ENCODE peak calls at places on chromosomes 4 and X, in four cellular contexts. One of them, this sample, is unnamed.

GRCh38 chrX:136689441-136689840 is 41.5 kb downstream of the CD40LG start:
- DNase-seq in transverse colon: no peak
- DNase-seq in stomach: no peak
- DNase-seq in HCT116: no peak
- DNase-seq in this sample: no peak

GRCh38 chr4:152257601-152258066 is 278.3 kb downstream of the FBXW7 start:
- DNase-seq in HCT116: no peak
- DNase-seq in stomach: no peak
- DNase-seq in transverse colon: no peak
- DNase-seq in this sample: no peak

GRCh38 chrX:43345166-43345565 is 310.9 kb upstream of the MAOA start:
- DNase-seq in stomach: no peak
- DNase-seq in HCT116: no peak
- DNase-seq in transverse colon: no peak
- DNase-seq in this sample: no peak

GRCh38 chr4:16443504-16444088 is 217.3 kb upstream of the TAPT1 start:
- DNase-seq in HCT116: peak; percentile 12
- DNase-seq in stomach: no peak
- DNase-seq in transverse colon: no peak
- DNase-seq in this sample: no peak

GRCh38 chr4:182010876-182011275 is 232.3 kb upstream of the TENM3 start:
- DNase-seq in stomach: no peak
- DNase-seq in HCT116: no peak
- DNase-seq in transverse colon: no peak
- DNase-seq in this sample: no peak

GRCh38 chr4:157304769-157305168 is 84.2 kb downstream of the GRIA2 start:
- DNase-seq in HCT116: no peak
- DNase-seq in transverse colon: no peak
- DNase-seq in stomach: no peak
- DNase-seq in this sample: no peak

GRCh38 chr4:185846550-185847210 is 34.7 kb upstream of the SORBS2 start:
- DNase-seq in transverse colon: no peak
- DNase-seq in stomach: no peak
- DNase-seq in HCT116: no peak
- DNase-seq in this sample: no peak

GRCh38 chr4:173436149-173436579 is 37.2 kb upstream of the SCRG1 start:
- DNase-seq in transverse colon: no peak
- DNase-seq in stomach: no peak
- DNase-seq in HCT116: no peak
- DNase-seq in this sample: no peak

GRCh38 chr4:62457356-62457755 is 1257.2 kb downstream of the ADGRL3 start:
- DNase-seq in transverse colon: no peak
- DNase-seq in stomach: no peak
- DNase-seq in HCT116: no peak
- DNase-seq in this sample: no peak

GRCh38 chrX:71178908-71179307 is 34.3 kb downstream of the NLGN3 start:
- DNase-seq in stomach: peak; percentile 65
- DNase-seq in transverse colon: peak; percentile 56
- DNase-seq in HCT116: peak; percentile 39
- DNase-seq in this sample: no peak

GRCh38 chr4:151690884-151691283 is 69.9 kb downstream of the GATB start:
- DNase-seq in stomach: no peak
- DNase-seq in HCT116: no peak
- DNase-seq in transverse colon: no peak
- DNase-seq in this sample: no peak

GRCh38 chr4:18524667-18525066 is 503.1 kb upstream of the LCORL start:
- DNase-seq in HCT116: no peak
- DNase-seq in stomach: peak; percentile 52
- DNase-seq in transverse colon: no peak
- DNase-seq in this sample: no peak

GRCh38 chr4:140080883-140081282 is 73.1 kb downstream of the MAML3 start:
- DNase-seq in transverse colon: no peak
- DNase-seq in stomach: no peak
- DNase-seq in HCT116: no peak
- DNase-seq in this sample: no peak

GRCh38 chr4:169663402-169663801 is 43.0 kb downstream of the CLCN3 start:
- DNase-seq in HCT116: no peak
- DNase-seq in stomach: no peak
- DNase-seq in transverse colon: no peak
- DNase-seq in this sample: no peak

GRCh38 chr4:169659736-169660670 is 39.6 kb downstream of the CLCN3 start:
- DNase-seq in transverse colon: peak; percentile 78
- DNase-seq in stomach: peak; percentile 79
- DNase-seq in HCT116: peak; percentile 99
- DNase-seq in this sample: no peak

GRCh38 chr4:169660929-169661328 is 40.6 kb downstream of the CLCN3 start:
- DNase-seq in HCT116: no peak
- DNase-seq in transverse colon: no peak
- DNase-seq in stomach: no peak
- DNase-seq in this sample: no peak

GRCh38 chr4:169663894-169664293 is 43.5 kb downstream of the CLCN3 start:
- DNase-seq in HCT116: no peak
- DNase-seq in stomach: no peak
- DNase-seq in transverse colon: no peak
- DNase-seq in this sample: no peak

GRCh38 chr4:169662226-169662625 is 41.8 kb downstream of the CLCN3 start:
- DNase-seq in HCT116: no peak
- DNase-seq in transverse colon: no peak
- DNase-seq in stomach: no peak
- DNase-seq in this sample: no peak
- H3K4me1 ChIP-seq in HCT116: peaks cover 44% of the 10 kb centered on the region
- H3K4me1 ChIP-seq in transverse colon: peaks cover 59% of the 10 kb centered on the region
- H3K4me1 ChIP-seq in stomach: peaks cover 21% of the 10 kb centered on the region
- H3K4me1 ChIP-seq in this sample: peaks cover 18% of the 10 kb centered on the region

GRCh38 chr4:39024311-39024865 is 7.8 kb downstream of the TMEM156 start:
- DNase-seq in transverse colon: no peak
- DNase-seq in stomach: no peak
- DNase-seq in HCT116: no peak
- DNase-seq in this sample: no peak

GRCh38 chr4:39022241-39022640 is 10.0 kb downstream of the TMEM156 start:
- DNase-seq in stomach: no peak
- DNase-seq in transverse colon: no peak
- DNase-seq in HCT116: no peak
- DNase-seq in this sample: no peak

GRCh38 chr4:39023059-39023458 is 9.2 kb downstream of the TMEM156 start:
- DNase-seq in stomach: no peak
- DNase-seq in transverse colon: no peak
- DNase-seq in HCT116: no peak
- DNase-seq in this sample: no peak

GRCh38 chr4:39021631-39022030 is 10.6 kb downstream of the TMEM156 start:
- DNase-seq in transverse colon: no peak
- DNase-seq in stomach: no peak
- DNase-seq in HCT116: no peak
- DNase-seq in this sample: no peak

GRCh38 chr4:39020130-39020529 is 12.1 kb downstream of the TMEM156 start:
- DNase-seq in transverse colon: no peak
- DNase-seq in HCT116: no peak
- DNase-seq in stomach: no peak
- DNase-seq in this sample: no peak
- TF ChIP-seq POLR2AphosphoS5 in transverse colon: no peak
- TF ChIP-seq POLR2AphosphoS5 in HCT116: no peak
- TF ChIP-seq POLR2AphosphoS5 in stomach: no peak
- TF ChIP-seq POLR2AphosphoS5 in this sample: no peak

GRCh38 chrX:26352891-26353430 is 137.0 kb downstream of the MAGEB5 start:
- DNase-seq in HCT116: no peak
- DNase-seq in transverse colon: no peak
- DNase-seq in stomach: no peak
- DNase-seq in this sample: no peak
- TF ChIP-seq POLR2A in HCT116: no peak
- TF ChIP-seq POLR2A in transverse colon: no peak
- TF ChIP-seq POLR2A in stomach: no peak
- TF ChIP-seq POLR2A in this sample: no peak

GRCh38 chr4:3489451-3489962 is 26.4 kb downstream of the DOK7 start:
- DNase-seq in stomach: no peak
- DNase-seq in HCT116: no peak
- DNase-seq in transverse colon: no peak
- DNase-seq in this sample: peak; percentile 81
- H3K4me1 ChIP-seq in stomach: peaks cover 13% of the 10 kb centered on the region
- H3K4me1 ChIP-seq in HCT116: peaks cover 15% of the 10 kb centered on the region
- H3K4me1 ChIP-seq in transverse colon: peaks cover 11% of the 10 kb centered on the region
- H3K4me1 ChIP-seq in this sample: peaks cover 9% of the 10 kb centered on the region

DNA sequence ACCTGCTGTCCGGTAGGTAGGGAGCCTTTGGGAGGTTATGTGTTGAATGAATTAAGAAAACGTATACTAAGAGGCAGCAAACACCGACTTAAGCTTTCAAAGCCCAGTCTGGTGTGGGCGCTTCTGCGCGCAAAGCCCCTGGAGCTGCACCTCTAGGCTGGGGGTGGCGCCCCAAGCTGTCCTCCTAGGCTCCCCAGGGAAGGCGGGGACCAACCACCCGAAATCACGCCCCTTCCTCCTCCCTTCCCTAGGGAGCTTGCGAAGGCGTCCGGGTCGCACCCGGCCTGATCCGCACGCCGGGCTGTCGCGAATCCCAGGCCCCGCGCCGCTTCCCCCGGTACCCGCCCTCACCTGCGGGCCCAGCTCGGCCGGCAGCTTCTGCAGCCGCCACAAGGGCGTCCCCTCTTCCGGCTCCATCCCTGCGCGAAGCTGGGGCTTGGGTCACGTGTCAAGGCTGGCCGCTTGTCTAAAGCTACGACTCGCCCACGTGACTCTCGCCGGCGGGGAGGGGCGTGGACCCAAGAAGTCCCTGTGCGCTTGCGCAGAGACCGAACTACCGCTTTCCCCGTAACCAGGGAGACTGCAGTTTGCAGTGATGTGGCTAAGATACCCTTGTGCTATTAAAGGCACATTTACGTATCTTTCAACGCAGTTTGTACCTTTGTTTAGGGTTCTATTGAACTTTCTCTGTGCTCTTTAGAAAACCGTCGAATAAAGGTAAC is at the start of gene COMMD8:
- DNase-seq in stomach: peak; percentile 97
- DNase-seq in HCT116: peak; percentile 89
- DNase-seq in transverse colon: peak; percentile 98
- DNase-seq in this sample: peak; percentile 98
- TF ChIP-seq POLR2AphosphoS5 in stomach: peak; percentile 94
- TF ChIP-seq POLR2AphosphoS5 in HCT116: peak; percentile 75
- TF ChIP-seq POLR2AphosphoS5 in transverse colon: peak; percentile 79
- TF ChIP-seq POLR2AphosphoS5 in this sample: peak; percentile 81

DNA sequence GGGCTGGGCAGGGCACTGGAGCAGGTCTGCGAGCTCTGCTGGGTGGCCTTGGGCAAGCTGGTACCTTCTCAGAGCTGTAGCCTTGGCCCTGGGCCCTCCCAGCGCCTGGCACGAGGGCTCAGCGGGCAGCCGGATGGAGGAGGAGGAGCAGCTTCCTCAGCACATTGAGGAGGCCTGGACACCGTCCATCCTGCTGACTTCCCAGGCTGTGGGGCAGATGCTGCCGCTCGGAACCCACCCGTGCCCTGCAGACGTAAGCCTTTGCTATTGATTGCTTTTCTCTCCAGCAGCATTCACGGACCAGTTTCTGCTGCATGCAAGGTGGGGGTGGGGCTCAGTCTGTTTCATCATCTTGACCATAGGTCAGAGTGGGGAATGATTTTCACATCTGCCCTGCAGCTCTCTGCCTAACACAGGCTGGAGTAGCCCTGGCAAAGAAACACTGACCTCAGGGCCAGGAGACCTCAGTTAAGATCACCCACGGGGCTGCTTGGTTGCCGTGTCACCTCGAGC is 80.7 kb upstream of the PSAPL1 start:
- DNase-seq in HCT116: no peak
- DNase-seq in stomach: no peak
- DNase-seq in transverse colon: no peak
- DNase-seq in this sample: no peak
- TF ChIP-seq POLR2A in HCT116: no peak
- TF ChIP-seq POLR2A in stomach: no peak
- TF ChIP-seq POLR2A in transverse colon: no peak
- TF ChIP-seq POLR2A in this sample: no peak

GRCh38 chr4:147815741-147816140 is 83.9 kb downstream of the ARHGAP10 start:
- DNase-seq in transverse colon: no peak
- DNase-seq in HCT116: no peak
- DNase-seq in stomach: no peak
- DNase-seq in this sample: no peak
- H3K4me1 ChIP-seq in transverse colon: peaks cover 8% of the 10 kb centered on the region
- H3K4me1 ChIP-seq in HCT116: peaks cover 4% of the 10 kb centered on the region
- H3K4me1 ChIP-seq in stomach: peaks cover 5% of the 10 kb centered on the region
- H3K4me1 ChIP-seq in this sample: peaks cover 19% of the 10 kb centered on the region

GRCh38 chr4:88600129-88600849 is 8.0 kb downstream of the HERC3 start:
- DNase-seq in HCT116: no peak
- DNase-seq in stomach: no peak
- DNase-seq in transverse colon: no peak
- DNase-seq in this sample: no peak
- TF ChIP-seq POLR2AphosphoS5 in HCT116: no peak
- TF ChIP-seq POLR2AphosphoS5 in stomach: no peak
- TF ChIP-seq POLR2AphosphoS5 in transverse colon: no peak
- TF ChIP-seq POLR2AphosphoS5 in this sample: no peak

GRCh38 chrX:72313757-72314156 is 8.0 kb upstream of the CITED1 start:
- DNase-seq in HCT116: no peak
- DNase-seq in transverse colon: no peak
- DNase-seq in stomach: no peak
- DNase-seq in this sample: no peak
- TF ChIP-seq POLR2A in HCT116: no peak
- TF ChIP-seq POLR2A in transverse colon: no peak
- TF ChIP-seq POLR2A in stomach: no peak
- TF ChIP-seq POLR2A in this sample: no peak

GRCh38 chr4:725368-726234 is 20.0 kb downstream of the PCGF3 start:
- DNase-seq in transverse colon: no peak
- DNase-seq in HCT116: no peak
- DNase-seq in stomach: no peak
- DNase-seq in this sample: no peak
- H3K4me1 ChIP-seq in transverse colon: peaks cover 37% of the 10 kb centered on the region
- H3K4me1 ChIP-seq in HCT116: no peaks in the 10 kb centered on the region
- H3K4me1 ChIP-seq in stomach: peaks cover 14% of the 10 kb centered on the region
- H3K4me1 ChIP-seq in this sample: peaks cover 27% of the 10 kb centered on the region

This sample was measured in upper lobe of left lung.